ENCODE peak calls at places on chromosomes 7 and 10, in nine cellular contexts. M, O, U, K, W, D, L, J and Y are unnamed samples.

GRCh38 chr7:2175514-2175913 is 57.2 kb downstream of the MAD1L1 start:
- DNase-seq in O (peak), U (no peak), D (no peak), L (no peak), M (peak), J (peak), K (no peak), W (no peak), Y (no peak)

GRCh38 chr7:113321201-113321600 is 202.8 kb upstream of the SMIM30 start:
- DNase-seq in U (no peak), M (no peak), O (no peak), J (no peak), W (no peak), K (no peak), L (no peak), D (no peak), Y (no peak)

GRCh38 chr10:17220652-17221100 is 7.4 kb upstream of the VIM start:
- DNase-seq in K (no peak), D (no peak), L (no peak), M (no peak), J (no peak), U (no peak), W (no peak), O (no peak), Y (no peak)

GRCh38 chr10:100076750-100077149 is 4.9 kb downstream of the CPN1 start:
- DNase-seq in W (no peak), J (no peak), U (no peak), L (no peak), K (no peak), M (no peak), O (no peak), D (no peak), Y (no peak)

GRCh38 chr7:68425377-68425776 is 1172.9 kb upstream of the AUTS2 start:
- DNase-seq in W (no peak), K (no peak), U (no peak), M (no peak), D (no peak), O (no peak), J (no peak), L (no peak), Y (no peak)

GRCh38 chr7:1240296-1240820 is 7.7 kb downstream of the UNCX start:
- DNase-seq in J (no peak), L (no peak), O (no peak), U (no peak), W (no peak), K (no peak), D (no peak), M (no peak), Y (no peak)

GRCh38 chr7:131342864-131343263 is 15.2 kb downstream of the MKLN1 start:
- DNase-seq in J (no peak), W (no peak), L (no peak), M (no peak), D (no peak), U (no peak), O (no peak), K (no peak), Y (no peak)

GRCh38 chr7:123797673-123798526 is 47.1 kb upstream of the HYAL4 start:
- DNase-seq in W (peak), U (no peak), J (peak), L (no peak), D (no peak), O (peak), M (peak), K (no peak), Y (no peak)

GRCh38 chr7:91367812-91368578 is 103.8 kb downstream of the FZD1 start:
- DNase-seq in W (no peak), J (no peak), U (no peak), O (no peak), L (no peak), M (no peak), K (no peak), D (no peak), Y (no peak)

GRCh38 chr7:22238354-22239311 is 118.3 kb downstream of the RAPGEF5 start:
- DNase-seq in U (no peak), J (peak), K (no peak), O (no peak), L (no peak), M (no peak), W (no peak), D (no peak), Y (no peak)

GRCh38 chr7:140674899-140675701 is 2.4 kb downstream of the ADCK2 start:
- DNase-seq in D (no peak), L (peak), M (peak), O (peak), J (peak), W (no peak), K (peak), U (peak), Y (no peak)

GRCh38 chr7:11457419-11457818 is 374.6 kb downstream of the THSD7A start:
- DNase-seq in D (no peak), L (no peak), W (no peak), U (no peak), O (no peak), J (no peak), K (no peak), M (peak), Y (no peak)

GRCh38 chr7:95246935-95247370 is 77.4 kb downstream of the PON1 start:
- DNase-seq in J (peak), D (no peak), U (peak), K (peak), M (peak), L (no peak), O (peak), W (peak), Y (no peak)

GRCh38 chr10:120253131-120253530 is 203.9 kb upstream of the PLPP4 start:
- DNase-seq in W (no peak), M (no peak), J (no peak), O (no peak), D (no peak), L (no peak), K (no peak), U (no peak), Y (no peak)

DNA sequence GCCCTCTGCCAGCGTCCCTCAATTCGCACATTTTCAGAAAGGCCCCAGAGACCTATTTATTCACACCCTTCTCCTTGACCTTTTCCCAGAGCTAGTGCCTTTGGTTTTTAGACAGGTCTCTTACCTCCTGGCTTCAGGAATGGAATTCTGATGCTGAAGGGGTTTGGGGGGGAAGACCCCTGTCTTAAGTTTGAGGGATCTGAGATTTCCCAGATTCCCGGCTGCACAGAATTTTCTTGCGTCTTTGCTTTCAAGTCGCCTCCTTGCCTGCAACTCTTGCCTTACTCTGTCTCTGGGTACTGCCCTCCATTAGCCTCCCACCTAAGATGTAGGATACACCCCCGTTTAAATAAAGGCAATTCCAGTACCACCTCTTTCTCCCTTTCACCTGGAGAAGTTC is 1.9 kb downstream of the GATA3 start:
- DNase-seq in W (no peak), L (no peak), M (no peak), U (no peak), O (no peak), J (no peak), D (no peak), K (no peak), Y (no peak)
- H3K4me3 ChIP-seq in W (peak), L (peak), M (peak), U (no peak), O (no peak), J (no peak), D (peak), K (no peak), Y (peak)

DNA sequence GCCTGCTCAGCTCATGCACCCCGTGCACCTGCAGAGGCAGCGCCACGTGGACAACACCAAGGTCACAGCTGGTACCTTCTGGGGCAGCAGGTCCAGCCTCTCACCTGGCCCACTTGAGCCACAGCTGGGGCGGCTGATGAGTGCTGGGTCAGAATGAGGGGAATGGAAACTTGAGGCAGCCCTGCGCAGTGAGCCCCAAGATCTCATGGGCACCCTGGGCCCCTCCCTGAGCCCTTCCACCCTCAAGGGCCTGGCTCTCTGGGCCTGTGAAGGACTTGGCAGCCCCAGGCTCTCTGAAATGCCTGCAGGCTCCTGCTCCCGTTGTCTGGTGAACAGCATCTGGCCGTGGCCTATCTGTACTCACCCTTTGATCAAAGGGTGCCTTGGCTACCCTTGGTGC is 112.7 kb downstream of the TCERG1L start:
- DNase-seq in U (no peak), J (no peak), M (no peak), L (peak), W (no peak), K (no peak), O (no peak), D (no peak), Y (peak)
- H3K27ac ChIP-seq in U (no peak), J (no peak), M (no peak), L (no peak), W (no peak), K (no peak), O (no peak), D (no peak), Y (no peak)

DNA sequence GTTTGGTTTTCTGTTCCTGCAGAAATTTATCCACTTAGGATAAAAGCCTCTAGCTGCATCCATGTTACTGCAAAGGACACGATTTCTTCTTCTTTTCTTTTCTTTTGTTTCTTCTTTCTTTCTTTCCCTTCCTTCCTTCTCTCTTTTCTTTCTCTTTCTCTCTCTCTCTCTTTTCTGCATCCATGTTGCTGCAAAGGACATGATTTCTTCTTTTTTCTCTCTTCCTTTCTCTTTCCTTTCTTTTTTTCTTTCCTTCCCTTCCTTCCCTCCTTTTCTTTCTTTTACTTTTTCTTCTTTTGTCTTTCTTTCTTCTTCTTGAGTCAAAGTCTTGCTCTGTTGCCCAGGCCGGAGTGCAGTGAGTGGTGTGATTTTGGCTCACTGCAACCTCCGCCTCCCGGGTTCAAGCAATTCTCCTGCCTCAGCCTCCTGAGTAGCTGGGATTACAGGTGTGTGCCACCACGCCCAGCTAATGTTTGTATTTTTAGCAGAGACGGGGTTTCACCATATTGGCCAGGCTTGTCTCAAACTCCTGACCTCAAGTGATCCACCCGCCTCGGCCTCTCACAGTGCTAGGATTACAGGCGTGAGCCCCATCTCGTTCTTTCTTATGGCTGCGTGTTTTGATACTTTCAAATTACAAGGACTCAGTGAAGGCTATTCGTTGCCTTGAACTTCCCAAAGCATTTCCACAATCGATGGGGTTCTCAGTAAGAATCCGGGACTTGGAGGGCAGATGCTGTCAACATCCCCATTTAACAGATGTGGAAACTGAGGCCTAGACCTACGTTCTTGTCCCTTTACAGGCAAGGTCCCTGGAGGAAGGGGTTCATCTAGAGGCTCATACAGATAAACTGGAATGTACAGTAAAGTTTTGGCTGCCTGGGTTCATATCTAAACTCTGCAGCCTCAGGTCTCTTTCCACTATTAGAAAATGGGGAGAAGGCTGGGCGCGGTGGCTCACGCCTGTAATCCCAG is 1.9 kb upstream of the GNB2 start:
- DNase-seq in M (no peak), W (no peak), D (no peak), J (no peak), U (no peak), O (no peak), K (no peak), L (no peak), Y (no peak)
- TF ChIP-seq CTCF in M (no peak), W (no peak), D (no peak), J (no peak), U (no peak), O (no peak), K (no peak), L (no peak), Y (no peak)

GRCh38 chr10:24393206-24393605 is 184.3 kb downstream of the KIAA1217 start:
- DNase-seq in M (peak), O (peak), U (no peak), K (no peak), W (no peak), J (no peak), D (no peak), L (no peak), Y (no peak)
- H3K4me3 ChIP-seq in M (no peak), O (no peak), U (no peak), K (no peak), W (no peak), J (no peak), D (no peak), L (no peak), Y (no peak)